ENCODE peak calls at places on chromosomes 7 and 10, in nine cellular contexts. W is ovary; Y is nephron progenitor cell; I is AG09309; F is endothelial cell of umbilical vein; A is globus pallidus; K is mesendoderm; S is stimulated activated CD4-positive, alpha-beta T cell treated with anti-CD3 and anti-CD28 coated beads, Interleukin-2, amount 100 ng/mL, for 24 hours; X is GM13977. N is an unnamed sample.

GRCh38 chr10:119588071-119588470 is 8.7 kb downstream of the TIAL1 start:
- DNase-seq in F (no peak), X (no peak), K (no peak), W (no peak), Y (no peak), A (no peak), S (no peak), I (no peak), N (no peak)

GRCh38 chr10:24901686-24902399 is 50.6 kb downstream of the PRTFDC1 start:
- DNase-seq in I (peak; percentile 89), K (peak; percentile 19), S (peak; percentile 18), A (peak; percentile 63), W (no peak), X (no peak), Y (no peak), F (peak; percentile 75), N (no peak)

GRCh38 chr7:131507592-131508331 is 48.7 kb downstream of the PODXL start:
- DNase-seq in K (peak; percentile 53), S (peak; percentile 88), A (peak; percentile 72), I (no peak), W (peak; percentile 93), F (peak; percentile 76), Y (peak; percentile 86), X (peak; percentile 63), N (peak; percentile 79)

GRCh38 chr7:44961844-44962482 is 16.9 kb downstream of the MYO1G start:
- DNase-seq in I (no peak), K (no peak), X (peak; percentile 48), S (peak; percentile 14), W (no peak), Y (no peak), A (no peak), F (no peak), N (no peak)

GRCh38 chr10:31650010-31650409 is 278.6 kb downstream of the ARHGAP12 start:
- DNase-seq in Y (no peak), K (no peak), F (peak; percentile 95), W (peak; percentile 71), X (no peak), A (peak; percentile 40), I (peak; percentile 55), S (no peak), N (no peak)

GRCh38 chr10:79028056-79028430 is 40.7 kb upstream of the ZMIZ1 start:
- DNase-seq in X (no peak), F (no peak), Y (no peak), K (no peak), S (no peak), W (peak; percentile 18), I (no peak), A (no peak), N (no peak)

GRCh38 chr7:69833964-69834363 is 235.7 kb downstream of the AUTS2 start:
- DNase-seq in S (no peak), I (no peak), K (no peak), Y (no peak), A (no peak), W (no peak), F (no peak), X (no peak), N (no peak)

GRCh38 chr7:27110977-27111752 is 8.7 kb upstream of the HOXA2 start:
- DNase-seq in S (no peak), I (no peak), F (peak; percentile 87), Y (no peak), A (no peak), X (no peak), W (no peak), K (no peak), N (no peak)

GRCh38 chr7:155516466-155516865 is 29.9 kb downstream of the CNPY1 start:
- DNase-seq in K (no peak), Y (no peak), S (no peak), F (no peak), W (no peak), X (no peak), A (no peak), I (no peak), N (no peak)

GRCh38 chr10:127132434-127132833 is 64.0 kb downstream of the INSYN2A start:
- DNase-seq in W (no peak), F (no peak), A (no peak), S (no peak), K (no peak), X (no peak), Y (no peak), I (no peak), N (no peak)

GRCh38 chr7:128405345-128406146 is 4.2 kb downstream of the IMPDH1 start:
- DNase-seq in I (no peak), K (peak; percentile 49), W (peak; percentile 75), S (peak; percentile 68), X (peak; percentile 91), F (peak; percentile 33), A (no peak), Y (peak; percentile 75), N (peak; percentile 66)

GRCh38 chr7:1965579-1966294 is 267.0 kb downstream of the MAD1L1 start:
- DNase-seq in I (no peak), X (no peak), A (no peak), K (no peak), S (no peak), Y (no peak), W (no peak), F (no peak), N (no peak)

GRCh38 chr10:35377050-35377723 is 40.9 kb downstream of the CCNY start:
- DNase-seq in S (no peak), F (no peak), W (no peak), I (no peak), A (no peak), X (no peak), K (no peak), Y (no peak), N (no peak)

GRCh38 chr10:3749597-3750351 is 35.2 kb downstream of the KLF6 start:
- DNase-seq in X (no peak), W (no peak), F (no peak), S (no peak), I (peak; percentile 48), A (peak; percentile 52), K (no peak), Y (peak; percentile 31), N (peak; percentile 44)

GRCh38 chr10:10007972-10008371 is 1009.7 kb upstream of the CELF2 start:
- DNase-seq in K (no peak), I (no peak), W (no peak), F (no peak), S (no peak), Y (peak; percentile 4), X (peak; percentile 5), A (no peak), N (no peak)

GRCh38 chr10:97822261-97822687 is 27.4 kb upstream of the GOLGA7B start:
- DNase-seq in S (no peak), W (no peak), F (no peak), A (no peak), Y (no peak), K (no peak), X (no peak), I (no peak), N (no peak)

GRCh38 chr7:43562383-43562782 is 20.5 kb upstream of the STK17A start:
- DNase-seq in A (no peak), X (no peak), K (no peak), I (no peak), Y (no peak), W (no peak), S (no peak), F (no peak), N (no peak)

GRCh38 chr7:2663121-2663886 is 24.7 kb upstream of the AMZ1 start:
- DNase-seq in A (no peak), K (no peak), X (no peak), F (peak; percentile 42), Y (no peak), I (no peak), S (no peak), W (peak; percentile 94), N (no peak)

GRCh38 chr10:127063762-127064161 is 132.6 kb downstream of the INSYN2A start:
- DNase-seq in X (no peak), F (no peak), Y (no peak), W (no peak), A (no peak), I (no peak), S (no peak), K (no peak), N (no peak)

GRCh38 chr7:40175725-40176510 is 41.1 kb downstream of the SUGCT start:
- DNase-seq in A (no peak), K (no peak), F (no peak), S (no peak), X (no peak), I (no peak), W (no peak), Y (no peak), N (no peak)

GRCh38 chr7:134593530-134594392 is 44.9 kb downstream of the AKR1B15 start:
- DNase-seq in S (no peak), F (peak; percentile 94), W (peak; percentile 68), A (peak; percentile 97), K (peak; percentile 40), I (peak; percentile 86), Y (no peak), X (no peak), N (no peak)

GRCh38 chr7:151987748-151988529 is 31.7 kb downstream of the GALNTL5 start:
- DNase-seq in A (no peak), F (no peak), K (peak; percentile 85), Y (no peak), X (no peak), W (no peak), I (no peak), S (no peak), N (no peak)

GRCh38 chr7:103549786-103550185 is 103.8 kb upstream of the SLC26A5 start:
- DNase-seq in I (no peak), X (no peak), S (no peak), K (no peak), F (no peak), A (no peak), W (no peak), Y (no peak), N (no peak)

GRCh38 chr7:122896509-122896908 is 10.2 kb upstream of the CADPS2 start:
- DNase-seq in F (no peak), I (no peak), A (no peak), W (no peak), K (no peak), S (no peak), Y (no peak), X (no peak), N (no peak)

GRCh38 chr7:133582766-133583523 is 330.1 kb downstream of the EXOC4 start:
- DNase-seq in A (no peak), W (no peak), F (peak; percentile 80), X (no peak), Y (no peak), I (peak; percentile 77), K (peak; percentile 20), S (no peak), N (no peak)

GRCh38 chr7:43850348-43851116 is 18.8 kb downstream of the MRPS24 start:
- DNase-seq in X (no peak), W (no peak), F (no peak), Y (no peak), S (no peak), A (no peak), K (no peak), I (peak; percentile 17), N (no peak)

GRCh38 chr10:17737021-17737965 is 14.7 kb upstream of the TMEM236 start:
- DNase-seq in S (no peak), W (no peak), I (no peak), A (peak; percentile 49), X (peak; percentile 48), F (peak; percentile 43), Y (no peak), K (peak; percentile 26), N (no peak)

GRCh38 chr7:153190986-153191385 is 431.4 kb downstream of the ACTR3B start:
- DNase-seq in K (no peak), Y (no peak), X (no peak), A (no peak), I (no peak), W (no peak), F (no peak), S (no peak), N (no peak)

GRCh38 chr7:133240302-133240701 is 12.6 kb upstream of the EXOC4 start:
- DNase-seq in A (no peak), K (no peak), F (no peak), I (no peak), X (no peak), S (no peak), Y (no peak), W (no peak), N (no peak)

GRCh38 chr10:323651-324293 is 188.5 kb downstream of the ZMYND11 start:
- DNase-seq in K (no peak), Y (no peak), W (peak; percentile 90), S (peak; percentile 42), X (peak; percentile 59), A (no peak), I (peak; percentile 94), F (peak; percentile 92), N (no peak)

GRCh38 chr10:122296363-122297120 is 25.4 kb downstream of the BTBD16 start:
- DNase-seq in I (no peak), X (no peak), A (no peak), W (no peak), K (no peak), S (no peak), Y (no peak), F (no peak), N (no peak)